ENCODE peak calls at places on chromosomes 6 and 20, in four cellular contexts. One of them, this sample, is unnamed.

GRCh38 chr20:57581202-57582028 is 20.5 kb downstream of the PCK1 start:
- DNase-seq in H1: no peak
- DNase-seq in GM12878: no peak
- DNase-seq in HepG2: no peak
- DNase-seq in this sample: no peak

GRCh38 chr6:109304284-109305015 is 77.8 kb downstream of the CD164 start:
- DNase-seq in H1: no peak
- DNase-seq in HepG2: no peak
- DNase-seq in GM12878: no peak
- DNase-seq in this sample: no peak

GRCh38 chr20:7741866-7742265 is 198.4 kb downstream of the HAO1 start:
- DNase-seq in GM12878: no peak
- DNase-seq in HepG2: no peak
- DNase-seq in H1: no peak
- DNase-seq in this sample: no peak

GRCh38 chr6:53302678-53303360 is 45.9 kb downstream of the ELOVL5 start:
- DNase-seq in H1: no peak
- DNase-seq in GM12878: no peak
- DNase-seq in HepG2: peak
- DNase-seq in this sample: no peak

GRCh38 chr6:132391391-132392291 is 9.6 kb downstream of the MOXD1 start:
- DNase-seq in GM12878: no peak
- DNase-seq in H1: no peak
- DNase-seq in HepG2: no peak
- DNase-seq in this sample: no peak

GRCh38 chr6:139313784-139314545 is 22.2 kb upstream of the TXLNB start:
- DNase-seq in HepG2: no peak
- DNase-seq in GM12878: no peak
- DNase-seq in H1: peak
- DNase-seq in this sample: no peak

GRCh38 chr6:81451787-81452186 is 300.7 kb downstream of the TENT5A start:
- DNase-seq in GM12878: no peak
- DNase-seq in H1: no peak
- DNase-seq in HepG2: peak
- DNase-seq in this sample: peak

GRCh38 chr20:47713941-47714450 is 71.3 kb downstream of the SULF2 start:
- DNase-seq in GM12878: no peak
- DNase-seq in H1: no peak
- DNase-seq in HepG2: peak
- DNase-seq in this sample: no peak

GRCh38 chr6:168039849-168040248 is 39.2 kb downstream of the FRMD1 start:
- DNase-seq in GM12878: no peak
- DNase-seq in HepG2: no peak
- DNase-seq in H1: no peak
- DNase-seq in this sample: no peak

GRCh38 chr20:44805991-44806729 is 4.2 kb downstream of the RIMS4 start:
- DNase-seq in H1: no peak
- DNase-seq in GM12878: no peak
- DNase-seq in HepG2: no peak
- DNase-seq in this sample: peak

GRCh38 chr6:156601156-156601820 is 175.9 kb upstream of the ARID1B start:
- DNase-seq in GM12878: no peak
- DNase-seq in HepG2: no peak
- DNase-seq in H1: no peak
- DNase-seq in this sample: no peak

GRCh38 chr6:12034349-12034748 is 22.2 kb downstream of the HIVEP1 start:
- DNase-seq in H1: no peak
- DNase-seq in HepG2: no peak
- DNase-seq in GM12878: no peak
- DNase-seq in this sample: no peak

GRCh38 chr6:127366281-127367022 is 23.0 kb upstream of the ECHDC1 start:
- DNase-seq in H1: no peak
- DNase-seq in HepG2: no peak
- DNase-seq in GM12878: no peak
- DNase-seq in this sample: no peak

GRCh38 chr20:51480507-51481270 is 61.8 kb downstream of the NFATC2 start:
- DNase-seq in HepG2: no peak
- DNase-seq in GM12878: peak
- DNase-seq in H1: no peak
- DNase-seq in this sample: no peak

GRCh38 chr20:17533396-17533795 is 2.2 kb upstream of the BFSP1 start:
- DNase-seq in HepG2: peak
- DNase-seq in GM12878: no peak
- DNase-seq in H1: no peak
- DNase-seq in this sample: peak

GRCh38 chr20:11651647-11652046 is 266.0 kb upstream of the BTBD3 start:
- DNase-seq in GM12878: no peak
- DNase-seq in H1: no peak
- DNase-seq in HepG2: no peak
- DNase-seq in this sample: no peak
- TF ChIP-seq SUZ12 in GM12878: no peak
- TF ChIP-seq SUZ12 in H1: no peak
- TF ChIP-seq SUZ12 in HepG2: no peak
- TF ChIP-seq SUZ12 in this sample: no peak

DNA sequence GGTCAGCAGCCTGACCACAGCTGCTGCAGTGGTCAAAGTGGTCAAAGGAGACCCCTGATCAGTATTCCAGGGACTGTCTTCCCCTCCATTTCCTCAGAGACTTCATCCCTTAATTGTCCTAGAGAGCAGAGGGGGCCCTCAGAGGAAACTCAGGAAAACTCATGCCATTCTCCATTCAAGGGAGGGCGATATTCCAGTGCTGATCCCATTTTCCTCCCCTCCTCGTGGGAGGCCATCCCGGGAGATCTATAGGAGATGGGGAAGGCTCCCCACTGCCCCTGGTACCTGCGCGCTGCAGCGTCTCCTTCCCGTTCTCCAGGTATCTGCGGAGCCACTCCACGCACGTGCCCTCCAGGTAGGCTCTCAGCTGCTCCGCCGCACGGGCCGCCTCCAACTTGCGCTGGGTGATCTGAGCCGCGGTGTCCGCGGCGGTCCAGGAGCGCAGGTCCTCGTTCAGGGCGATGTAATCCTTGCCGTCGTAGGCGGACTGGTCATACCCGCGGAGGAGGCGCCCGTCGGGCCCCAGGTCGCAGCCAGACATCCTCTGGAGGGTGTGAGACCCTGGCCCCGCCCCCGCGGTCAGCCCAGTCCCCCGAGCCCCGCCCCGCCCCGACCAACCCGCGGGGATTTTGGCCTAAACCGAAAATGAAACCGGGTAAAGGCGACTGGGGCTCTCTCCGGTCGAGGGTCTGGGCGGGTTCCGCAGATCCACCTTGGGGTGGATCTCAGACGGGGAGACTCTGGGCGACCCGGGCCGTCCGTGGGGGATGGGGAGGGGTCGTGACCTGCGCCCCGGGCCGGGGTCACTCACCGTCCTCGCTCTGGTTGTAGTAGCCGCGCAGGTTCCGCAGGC is 878 bp downstream of the HLA-C start:
- DNase-seq in HepG2: no peak
- DNase-seq in H1: no peak
- DNase-seq in GM12878: no peak
- DNase-seq in this sample: peak
- TF ChIP-seq SP1 in HepG2: no peak
- TF ChIP-seq SP1 in H1: no peak
- TF ChIP-seq SP1 in GM12878: no peak
- TF ChIP-seq SP1 in this sample: no peak

GRCh38 chr20:32798046-32798985 is 21.4 kb upstream of the MAPRE1 start:
- DNase-seq in GM12878: no peak
- DNase-seq in H1: no peak
- DNase-seq in HepG2: no peak
- DNase-seq in this sample: no peak
- TF ChIP-seq SUZ12 in GM12878: no peak
- TF ChIP-seq SUZ12 in H1: no peak
- TF ChIP-seq SUZ12 in HepG2: no peak
- TF ChIP-seq SUZ12 in this sample: no peak

GRCh38 chr20:46268662-46269061 is 39.6 kb downstream of the CDH22 start:
- DNase-seq in GM12878: no peak
- DNase-seq in HepG2: no peak
- DNase-seq in H1: no peak
- DNase-seq in this sample: no peak

GRCh38 chr20:46264391-46265266 is 43.7 kb downstream of the CDH22 start:
- DNase-seq in HepG2: no peak
- DNase-seq in H1: no peak
- DNase-seq in GM12878: no peak
- DNase-seq in this sample: no peak

GRCh38 chr20:46267108-46267820 is 41.0 kb downstream of the CDH22 start:
- DNase-seq in GM12878: no peak
- DNase-seq in H1: no peak
- DNase-seq in HepG2: no peak
- DNase-seq in this sample: no peak

GRCh38 chr20:46268131-46268611 is 40.1 kb downstream of the CDH22 start:
- DNase-seq in HepG2: no peak
- DNase-seq in GM12878: no peak
- DNase-seq in H1: no peak
- DNase-seq in this sample: peak

DNA sequence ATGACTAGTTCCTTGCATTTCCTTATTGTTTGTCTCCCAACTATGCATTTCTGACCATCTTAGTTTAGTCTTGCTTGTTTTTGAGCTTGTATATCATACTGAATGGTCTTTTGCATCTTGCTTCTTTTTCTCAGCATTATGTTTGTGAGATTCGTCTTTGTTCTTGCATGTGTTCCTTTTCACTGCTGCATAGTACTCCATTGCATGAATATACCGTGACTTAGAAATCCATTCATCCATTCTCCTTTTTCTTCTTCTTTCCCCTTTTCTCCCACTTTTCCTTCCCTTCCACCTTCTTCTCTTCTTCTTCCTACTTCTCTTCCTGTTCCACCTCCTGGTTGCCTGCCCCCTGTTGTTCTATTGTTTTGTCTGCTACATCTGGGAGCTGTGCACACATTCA is 42.8 kb downstream of the CDH22 start:
- DNase-seq in H1: no peak
- DNase-seq in GM12878: no peak
- DNase-seq in HepG2: no peak
- DNase-seq in this sample: no peak
- TF ChIP-seq SP1 in H1: no peak
- TF ChIP-seq SP1 in GM12878: no peak
- TF ChIP-seq SP1 in HepG2: no peak
- TF ChIP-seq SP1 in this sample: no peak

DNA sequence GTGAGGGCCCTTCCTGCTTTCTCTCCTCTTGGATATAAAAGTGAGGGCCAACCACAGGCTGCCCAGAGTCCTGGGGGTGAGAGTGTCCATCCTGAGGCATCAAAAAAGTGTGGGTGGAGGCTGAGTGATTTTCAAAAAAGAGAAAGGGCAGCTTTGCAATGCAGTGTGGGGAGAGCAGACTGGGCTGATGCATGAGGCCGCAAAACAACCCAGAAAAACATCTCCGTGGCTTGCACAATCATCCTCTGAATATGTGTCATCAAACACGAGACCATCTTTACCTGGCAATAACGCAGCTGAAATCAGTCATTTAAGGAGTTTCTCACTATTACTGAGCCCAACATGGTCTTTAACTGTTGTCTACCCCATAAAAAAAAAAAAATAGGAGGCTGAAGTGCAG is 191.2 kb upstream of the SOX4 start:
- DNase-seq in GM12878: peak
- DNase-seq in HepG2: no peak
- DNase-seq in H1: no peak
- DNase-seq in this sample: no peak
- TF ChIP-seq SUZ12 in GM12878: no peak
- TF ChIP-seq SUZ12 in HepG2: no peak
- TF ChIP-seq SUZ12 in H1: no peak
- TF ChIP-seq SUZ12 in this sample: no peak

GRCh38 chr6:99307295-99307907 is 42.1 kb downstream of the FAXC start:
- DNase-seq in H1: no peak
- DNase-seq in GM12878: no peak
- DNase-seq in HepG2: no peak
- DNase-seq in this sample: no peak

GRCh38 chr6:99308788-99309187 is 40.7 kb downstream of the FAXC start:
- DNase-seq in GM12878: no peak
- DNase-seq in HepG2: no peak
- DNase-seq in H1: no peak
- DNase-seq in this sample: no peak

DNA sequence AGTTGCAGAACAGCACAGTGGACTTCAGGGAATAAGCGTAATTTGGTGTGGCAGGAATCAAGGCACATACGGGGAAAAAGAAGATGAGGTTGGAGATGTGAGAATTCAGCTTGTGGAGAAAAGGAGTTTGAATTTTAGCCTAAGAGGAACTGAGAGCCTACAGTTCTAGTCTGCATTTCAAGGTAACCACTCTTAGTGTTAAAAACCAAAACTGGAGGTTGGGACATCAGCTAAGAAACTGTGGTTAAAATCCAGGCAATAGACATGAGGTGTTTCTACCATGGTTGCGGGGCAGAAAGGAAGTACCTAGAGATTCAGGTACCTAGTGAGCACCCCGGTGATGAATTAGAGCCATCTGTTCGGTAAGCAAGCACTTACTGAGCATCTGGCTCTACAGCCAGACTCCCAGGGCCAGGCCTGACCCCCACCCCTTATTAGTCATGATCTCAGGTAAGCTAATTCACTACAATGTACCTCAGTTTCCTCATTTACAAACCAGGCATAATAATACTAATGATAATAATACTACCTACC is 44.4 kb downstream of the FAXC start:
- DNase-seq in HepG2: no peak
- DNase-seq in H1: no peak
- DNase-seq in GM12878: no peak
- DNase-seq in this sample: no peak
- TF ChIP-seq SP1 in HepG2: no peak
- TF ChIP-seq SP1 in H1: no peak
- TF ChIP-seq SP1 in GM12878: no peak
- TF ChIP-seq SP1 in this sample: no peak

GRCh38 chr6:148885920-148886845 is 139.4 kb downstream of the UST start:
- DNase-seq in H1: no peak
- DNase-seq in GM12878: no peak
- DNase-seq in HepG2: no peak
- DNase-seq in this sample: no peak
- TF ChIP-seq SUZ12 in H1: no peak
- TF ChIP-seq SUZ12 in GM12878: no peak
- TF ChIP-seq SUZ12 in HepG2: no peak
- TF ChIP-seq SUZ12 in this sample: no peak